ENCODE peak calls at places on chromosomes 2 and 18, in seven cellular contexts. One of them, this sample, is unnamed.

GRCh38 chr2:46325178-46325928 is 28.1 kb downstream of the EPAS1 start:
- DNase-seq in GM19239: no peak
- DNase-seq in HS-5: no peak
- DNase-seq in GF-D8: no peak
- DNase-seq in RWPE2: no peak
- DNase-seq in gastrocnemius medialis: no peak
- DNase-seq in fibroblast of gingiva: no peak
- DNase-seq in this sample: no peak

GRCh38 chr2:65349863-65350262 is 82.5 kb downstream of the SPRED2 start:
- DNase-seq in HS-5: no peak
- DNase-seq in GF-D8: no peak
- DNase-seq in gastrocnemius medialis: peak
- DNase-seq in GM19239: no peak
- DNase-seq in fibroblast of gingiva: peak
- DNase-seq in RWPE2: peak
- DNase-seq in this sample: peak

GRCh38 chr2:138742446-138743057 is 37.6 kb downstream of the NXPH2 start:
- DNase-seq in RWPE2: no peak
- DNase-seq in gastrocnemius medialis: no peak
- DNase-seq in HS-5: no peak
- DNase-seq in GM19239: no peak
- DNase-seq in GF-D8: no peak
- DNase-seq in fibroblast of gingiva: no peak
- DNase-seq in this sample: no peak

GRCh38 chr2:69774984-69775982 is 33.3 kb downstream of the ANXA4 start:
- DNase-seq in GM19239: no peak
- DNase-seq in gastrocnemius medialis: no peak
- DNase-seq in GF-D8: no peak
- DNase-seq in RWPE2: no peak
- DNase-seq in fibroblast of gingiva: no peak
- DNase-seq in HS-5: no peak
- DNase-seq in this sample: no peak

GRCh38 chr2:239869272-239870155 is 155.6 kb downstream of the NDUFA10 start:
- DNase-seq in RWPE2: no peak
- DNase-seq in GM19239: no peak
- DNase-seq in gastrocnemius medialis: no peak
- DNase-seq in GF-D8: no peak
- DNase-seq in fibroblast of gingiva: no peak
- DNase-seq in HS-5: no peak
- DNase-seq in this sample: no peak

GRCh38 chr18:48826271-48826670 is 124.5 kb downstream of the SMAD7 start:
- DNase-seq in HS-5: no peak
- DNase-seq in gastrocnemius medialis: peak
- DNase-seq in GF-D8: no peak
- DNase-seq in fibroblast of gingiva: no peak
- DNase-seq in RWPE2: no peak
- DNase-seq in GM19239: no peak
- DNase-seq in this sample: peak

GRCh38 chr2:160408575-160409291 is 84.9 kb downstream of the RBMS1 start:
- DNase-seq in gastrocnemius medialis: no peak
- DNase-seq in RWPE2: no peak
- DNase-seq in HS-5: no peak
- DNase-seq in fibroblast of gingiva: no peak
- DNase-seq in GF-D8: no peak
- DNase-seq in GM19239: no peak
- DNase-seq in this sample: no peak

GRCh38 chr2:47194410-47194809 is 39.3 kb upstream of the STPG4 start:
- DNase-seq in GF-D8: no peak
- DNase-seq in RWPE2: no peak
- DNase-seq in GM19239: no peak
- DNase-seq in fibroblast of gingiva: no peak
- DNase-seq in gastrocnemius medialis: no peak
- DNase-seq in HS-5: no peak
- DNase-seq in this sample: no peak

GRCh38 chr2:118321436-118322100 is 233.3 kb downstream of the INSIG2 start:
- DNase-seq in GF-D8: no peak
- DNase-seq in fibroblast of gingiva: no peak
- DNase-seq in HS-5: no peak
- DNase-seq in RWPE2: no peak
- DNase-seq in gastrocnemius medialis: no peak
- DNase-seq in GM19239: no peak
- DNase-seq in this sample: no peak

GRCh38 chr2:127707890-127708648 is 6.8 kb downstream of the SFT2D3 start:
- DNase-seq in GM19239: no peak
- DNase-seq in HS-5: no peak
- DNase-seq in fibroblast of gingiva: peak
- DNase-seq in RWPE2: no peak
- DNase-seq in GF-D8: no peak
- DNase-seq in gastrocnemius medialis: no peak
- DNase-seq in this sample: no peak

GRCh38 chr18:9615280-9615797 is 980 bp upstream of the PPP4R1 start:
- DNase-seq in GM19239: no peak
- DNase-seq in HS-5: no peak
- DNase-seq in gastrocnemius medialis: no peak
- DNase-seq in GF-D8: no peak
- DNase-seq in RWPE2: no peak
- DNase-seq in fibroblast of gingiva: no peak
- DNase-seq in this sample: no peak

GRCh38 chr2:142415461-142415860 is 284.6 kb upstream of the LRP1B start:
- DNase-seq in gastrocnemius medialis: no peak
- DNase-seq in fibroblast of gingiva: no peak
- DNase-seq in RWPE2: no peak
- DNase-seq in GM19239: no peak
- DNase-seq in GF-D8: no peak
- DNase-seq in HS-5: no peak
- DNase-seq in this sample: no peak

GRCh38 chr2:235070063-235070706 is 118.4 kb downstream of the SH3BP4 start:
- DNase-seq in HS-5: no peak
- DNase-seq in RWPE2: no peak
- DNase-seq in GF-D8: no peak
- DNase-seq in GM19239: no peak
- DNase-seq in gastrocnemius medialis: no peak
- DNase-seq in fibroblast of gingiva: no peak
- DNase-seq in this sample: no peak

GRCh38 chr18:39862341-39862740 is 2092.7 kb upstream of the PIK3C3 start:
- DNase-seq in GF-D8: no peak
- DNase-seq in GM19239: no peak
- DNase-seq in gastrocnemius medialis: no peak
- DNase-seq in RWPE2: no peak
- DNase-seq in fibroblast of gingiva: peak
- DNase-seq in HS-5: no peak
- DNase-seq in this sample: no peak

GRCh38 chr2:234993547-234993981 is 41.7 kb downstream of the SH3BP4 start:
- DNase-seq in GF-D8: no peak
- DNase-seq in GM19239: no peak
- DNase-seq in fibroblast of gingiva: no peak
- DNase-seq in HS-5: no peak
- DNase-seq in gastrocnemius medialis: no peak
- DNase-seq in RWPE2: no peak
- DNase-seq in this sample: peak

GRCh38 chr2:233234996-233235395 is 16.5 kb upstream of the ATG16L1 start:
- DNase-seq in HS-5: no peak
- DNase-seq in fibroblast of gingiva: no peak
- DNase-seq in GM19239: no peak
- DNase-seq in gastrocnemius medialis: no peak
- DNase-seq in RWPE2: no peak
- DNase-seq in GF-D8: no peak
- DNase-seq in this sample: no peak

GRCh38 chr2:19600506-19600905 is 242.1 kb upstream of the OSR1 start:
- DNase-seq in GM19239: no peak
- DNase-seq in fibroblast of gingiva: peak
- DNase-seq in GF-D8: no peak
- DNase-seq in gastrocnemius medialis: no peak
- DNase-seq in HS-5: no peak
- DNase-seq in RWPE2: no peak
- DNase-seq in this sample: no peak

GRCh38 chr2:18171191-18172139 is 293.0 kb downstream of the KCNS3 start:
- DNase-seq in fibroblast of gingiva: peak
- DNase-seq in GF-D8: no peak
- DNase-seq in GM19239: no peak
- DNase-seq in RWPE2: no peak
- DNase-seq in HS-5: no peak
- DNase-seq in gastrocnemius medialis: no peak
- DNase-seq in this sample: no peak

GRCh38 chr2:11652555-11652954 is 17.4 kb downstream of the NTSR2 start:
- DNase-seq in RWPE2: no peak
- DNase-seq in HS-5: no peak
- DNase-seq in fibroblast of gingiva: no peak
- DNase-seq in GM19239: no peak
- DNase-seq in gastrocnemius medialis: no peak
- DNase-seq in GF-D8: no peak
- DNase-seq in this sample: no peak

GRCh38 chr2:171505374-171505773 is 16.9 kb upstream of the CYBRD1 start:
- DNase-seq in GF-D8: no peak
- DNase-seq in HS-5: no peak
- DNase-seq in gastrocnemius medialis: no peak
- DNase-seq in RWPE2: no peak
- DNase-seq in GM19239: no peak
- DNase-seq in fibroblast of gingiva: no peak
- DNase-seq in this sample: no peak

GRCh38 chr2:46717733-46718121 is 197.9 kb downstream of the MCFD2 start:
- DNase-seq in GF-D8: no peak
- DNase-seq in fibroblast of gingiva: peak
- DNase-seq in GM19239: no peak
- DNase-seq in HS-5: no peak
- DNase-seq in RWPE2: no peak
- DNase-seq in gastrocnemius medialis: no peak
- DNase-seq in this sample: no peak

GRCh38 chr18:58288922-58289797 is 245.1 kb downstream of the NEDD4L start:
- DNase-seq in gastrocnemius medialis: peak
- DNase-seq in GM19239: no peak
- DNase-seq in RWPE2: no peak
- DNase-seq in fibroblast of gingiva: no peak
- DNase-seq in GF-D8: no peak
- DNase-seq in HS-5: no peak
- DNase-seq in this sample: no peak

GRCh38 chr2:191295088-191295487 is 49.9 kb downstream of the MYO1B start:
- DNase-seq in gastrocnemius medialis: no peak
- DNase-seq in GM19239: no peak
- DNase-seq in HS-5: no peak
- DNase-seq in fibroblast of gingiva: peak
- DNase-seq in RWPE2: no peak
- DNase-seq in GF-D8: no peak
- DNase-seq in this sample: no peak

GRCh38 chr2:84173041-84173440 is 286.0 kb downstream of the SUCLG1 start:
- DNase-seq in gastrocnemius medialis: no peak
- DNase-seq in GM19239: no peak
- DNase-seq in RWPE2: no peak
- DNase-seq in GF-D8: no peak
- DNase-seq in HS-5: no peak
- DNase-seq in fibroblast of gingiva: no peak
- DNase-seq in this sample: no peak

GRCh38 chr18:54149078-54149697 is 75.3 kb downstream of the MBD2 start:
- DNase-seq in GM19239: no peak
- DNase-seq in HS-5: peak
- DNase-seq in GF-D8: no peak
- DNase-seq in fibroblast of gingiva: peak
- DNase-seq in RWPE2: no peak
- DNase-seq in gastrocnemius medialis: no peak
- DNase-seq in this sample: peak

GRCh38 chr2:14626873-14627272 is 5.6 kb upstream of the LRATD1 start:
- DNase-seq in fibroblast of gingiva: no peak
- DNase-seq in HS-5: no peak
- DNase-seq in RWPE2: no peak
- DNase-seq in GM19239: no peak
- DNase-seq in GF-D8: no peak
- DNase-seq in gastrocnemius medialis: no peak
- DNase-seq in this sample: no peak

GRCh38 chr2:37982847-37983246 is 57.8 kb downstream of the RMDN2 start:
- DNase-seq in RWPE2: no peak
- DNase-seq in GF-D8: no peak
- DNase-seq in GM19239: no peak
- DNase-seq in fibroblast of gingiva: no peak
- DNase-seq in gastrocnemius medialis: no peak
- DNase-seq in HS-5: no peak
- DNase-seq in this sample: no peak

GRCh38 chr2:71999580-71999979 is 148.1 kb downstream of the CYP26B1 start:
- DNase-seq in fibroblast of gingiva: no peak
- DNase-seq in gastrocnemius medialis: no peak
- DNase-seq in HS-5: no peak
- DNase-seq in RWPE2: no peak
- DNase-seq in GM19239: no peak
- DNase-seq in GF-D8: no peak
- DNase-seq in this sample: no peak

GRCh38 chr18:9772847-9773677 is 65.0 kb downstream of the RAB31 start:
- DNase-seq in gastrocnemius medialis: no peak
- DNase-seq in RWPE2: no peak
- DNase-seq in GF-D8: no peak
- DNase-seq in HS-5: no peak
- DNase-seq in fibroblast of gingiva: no peak
- DNase-seq in GM19239: no peak
- DNase-seq in this sample: no peak

GRCh38 chr2:230805353-230806017 is 59.3 kb upstream of the ITM2C start:
- DNase-seq in GF-D8: no peak
- DNase-seq in gastrocnemius medialis: no peak
- DNase-seq in HS-5: no peak
- DNase-seq in RWPE2: no peak
- DNase-seq in GM19239: no peak
- DNase-seq in fibroblast of gingiva: no peak
- DNase-seq in this sample: no peak

GRCh38 chr2:234426616-234427015 is 70.3 kb downstream of the ARL4C start:
- DNase-seq in RWPE2: no peak
- DNase-seq in gastrocnemius medialis: no peak
- DNase-seq in GF-D8: no peak
- DNase-seq in fibroblast of gingiva: no peak
- DNase-seq in GM19239: no peak
- DNase-seq in HS-5: no peak
- DNase-seq in this sample: no peak

GRCh38 chr18:50280707-50281294 is 522 bp downstream of the MBD1 start:
- DNase-seq in gastrocnemius medialis: no peak
- DNase-seq in GF-D8: no peak
- DNase-seq in RWPE2: no peak
- DNase-seq in fibroblast of gingiva: no peak
- DNase-seq in GM19239: no peak
- DNase-seq in HS-5: no peak
- DNase-seq in this sample: no peak

This sample was measured in psoas muscle.